ENCODE peak calls at places on chromosomes 6 and 20, in five cellular contexts. One of them, this sample, is unnamed.

GRCh38 chr6:18053071-18053475 is 65.6 kb upstream of the KIF13A start:
- DNase-seq in K562: no peak
- DNase-seq in SK-N-SH: no peak
- DNase-seq in H1: no peak
- DNase-seq in HepG2: no peak
- DNase-seq in this sample: no peak

GRCh38 chr6:125346143-125346925 is 44.6 kb upstream of the HDDC2 start:
- DNase-seq in K562: no peak
- DNase-seq in HepG2: no peak
- DNase-seq in H1: no peak
- DNase-seq in SK-N-SH: no peak
- DNase-seq in this sample: peak; percentile 11

GRCh38 chr20:17837179-17837578 is 131.4 kb downstream of the SNX5 start:
- DNase-seq in HepG2: no peak
- DNase-seq in SK-N-SH: no peak
- DNase-seq in H1: no peak
- DNase-seq in K562: no peak
- DNase-seq in this sample: no peak

GRCh38 chr20:4972506-4973251 is 28.6 kb downstream of the SLC23A2 start:
- DNase-seq in H1: no peak
- DNase-seq in K562: no peak
- DNase-seq in SK-N-SH: no peak
- DNase-seq in HepG2: no peak
- DNase-seq in this sample: no peak

GRCh38 chr20:63706027-63706695 is 1.6 kb downstream of the ARFRP1 start:
- DNase-seq in K562: peak; percentile 4
- DNase-seq in HepG2: no peak
- DNase-seq in H1: no peak
- DNase-seq in SK-N-SH: no peak
- DNase-seq in this sample: no peak

GRCh38 chr20:2603816-2604505 is 48.5 kb upstream of the NOP56 start:
- DNase-seq in HepG2: no peak
- DNase-seq in H1: no peak
- DNase-seq in SK-N-SH: peak; percentile 23
- DNase-seq in K562: no peak
- DNase-seq in this sample: no peak

GRCh38 chr20:41392871-41393704 is 26.5 kb upstream of the EMILIN3 start:
- DNase-seq in HepG2: no peak
- DNase-seq in H1: no peak
- DNase-seq in SK-N-SH: peak; percentile 54
- DNase-seq in K562: no peak
- DNase-seq in this sample: no peak

GRCh38 chr20:58069796-58070663 is 158.4 kb downstream of the ANKRD60 start:
- DNase-seq in SK-N-SH: no peak
- DNase-seq in HepG2: no peak
- DNase-seq in H1: no peak
- DNase-seq in K562: no peak
- DNase-seq in this sample: no peak

GRCh38 chr6:38279423-38279822 is 360.3 kb downstream of the BTBD9 start:
- DNase-seq in H1: no peak
- DNase-seq in SK-N-SH: peak; percentile 49
- DNase-seq in HepG2: no peak
- DNase-seq in K562: no peak
- DNase-seq in this sample: no peak

GRCh38 chr6:340991-341827 is 48.9 kb downstream of the DUSP22 start:
- DNase-seq in K562: peak; percentile 68
- DNase-seq in HepG2: no peak
- DNase-seq in H1: no peak
- DNase-seq in SK-N-SH: no peak
- DNase-seq in this sample: peak; percentile 83

GRCh38 chr6:156762547-156762946 is 14.6 kb upstream of the ARID1B start:
- DNase-seq in SK-N-SH: no peak
- DNase-seq in H1: no peak
- DNase-seq in HepG2: no peak
- DNase-seq in K562: no peak
- DNase-seq in this sample: no peak

GRCh38 chr6:146962332-146962731 is 241.9 kb upstream of the STXBP5 start:
- DNase-seq in K562: no peak
- DNase-seq in SK-N-SH: no peak
- DNase-seq in H1: no peak
- DNase-seq in HepG2: no peak
- DNase-seq in this sample: no peak

GRCh38 chr6:155177369-155177961 is 86.3 kb upstream of the CLDN20 start:
- DNase-seq in SK-N-SH: peak; percentile 45
- DNase-seq in K562: peak; percentile 49
- DNase-seq in H1: no peak
- DNase-seq in HepG2: peak; percentile 72
- DNase-seq in this sample: no peak

GRCh38 chr20:57411406-57412283 is 20.4 kb downstream of the RBM38 start:
- DNase-seq in H1: no peak
- DNase-seq in HepG2: no peak
- DNase-seq in SK-N-SH: no peak
- DNase-seq in K562: no peak
- DNase-seq in this sample: no peak

GRCh38 chr20:46131396-46131795 is 13.3 kb downstream of the CD40 start:
- DNase-seq in K562: no peak
- DNase-seq in H1: no peak
- DNase-seq in SK-N-SH: no peak
- DNase-seq in HepG2: no peak
- DNase-seq in this sample: no peak

GRCh38 chr20:12201289-12201991 is 283.7 kb downstream of the BTBD3 start:
- DNase-seq in H1: no peak
- DNase-seq in SK-N-SH: peak; percentile 1
- DNase-seq in HepG2: no peak
- DNase-seq in K562: no peak
- DNase-seq in this sample: no peak

GRCh38 chr6:53809691-53810090 is 14.9 kb downstream of the LRRC1 start:
- DNase-seq in SK-N-SH: no peak
- DNase-seq in K562: no peak
- DNase-seq in H1: no peak
- DNase-seq in HepG2: no peak
- DNase-seq in this sample: no peak

GRCh38 chr6:136123464-136123863 is 126.6 kb downstream of the MTFR2 start:
- DNase-seq in SK-N-SH: no peak
- DNase-seq in H1: no peak
- DNase-seq in HepG2: no peak
- DNase-seq in K562: no peak
- DNase-seq in this sample: no peak

GRCh38 chr20:57122481-57123138 is 143.8 kb downstream of the BMP7 start:
- DNase-seq in SK-N-SH: no peak
- DNase-seq in HepG2: no peak
- DNase-seq in K562: no peak
- DNase-seq in H1: no peak
- DNase-seq in this sample: no peak

GRCh38 chr20:17969276-17969883 is 562 bp downstream of the MGME1 start:
- DNase-seq in HepG2: peak; percentile 67
- DNase-seq in H1: no peak
- DNase-seq in SK-N-SH: peak; percentile 53
- DNase-seq in K562: no peak
- DNase-seq in this sample: no peak

GRCh38 chr6:103908898-103909297 is 950.8 kb downstream of the HACE1 start:
- DNase-seq in H1: no peak
- DNase-seq in SK-N-SH: no peak
- DNase-seq in HepG2: no peak
- DNase-seq in K562: no peak
- DNase-seq in this sample: no peak

GRCh38 chr6:99618649-99619408 is 12.2 kb downstream of the PRDM13 start:
- DNase-seq in HepG2: no peak
- DNase-seq in SK-N-SH: peak; percentile 70
- DNase-seq in K562: no peak
- DNase-seq in H1: no peak
- DNase-seq in this sample: no peak

GRCh38 chr20:4073852-4074741 is 58.7 kb upstream of the RNF24 start:
- DNase-seq in SK-N-SH: no peak
- DNase-seq in K562: no peak
- DNase-seq in H1: no peak
- DNase-seq in HepG2: no peak
- DNase-seq in this sample: no peak

DNA sequence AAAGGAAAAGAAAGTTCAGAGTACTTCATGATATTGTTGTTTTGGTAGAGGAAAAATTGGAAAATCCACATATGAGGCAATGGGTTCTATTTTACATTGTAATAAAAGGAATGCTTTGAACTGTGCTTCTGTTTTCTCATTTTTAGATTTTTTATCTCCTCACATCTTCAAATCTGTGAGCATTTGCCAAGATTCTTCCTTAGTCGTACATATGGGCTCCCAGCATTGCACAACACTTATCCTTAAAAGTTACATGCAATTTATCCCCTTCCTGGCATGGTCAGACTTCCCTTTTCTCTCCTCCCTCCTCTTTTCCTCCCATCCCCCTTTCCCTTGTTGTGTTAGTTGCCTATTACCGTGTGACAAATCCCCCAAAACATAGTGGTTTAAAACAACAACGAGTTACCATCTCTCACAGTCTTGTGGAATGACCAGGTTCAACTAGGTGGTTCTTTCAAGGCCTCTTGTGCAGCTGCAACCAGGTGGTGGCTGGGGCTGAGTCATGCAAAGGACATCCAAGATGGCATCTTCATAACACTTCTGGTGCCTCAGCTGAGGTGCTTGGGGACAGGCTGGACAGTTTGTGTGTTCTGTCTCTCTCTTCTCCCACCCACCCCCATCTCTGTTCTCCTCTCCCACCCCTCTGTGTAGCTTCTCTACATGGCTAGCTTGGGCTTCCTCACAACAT is 68.7 kb downstream of the TXNDC5 start:
- DNase-seq in SK-N-SH: no peak
- DNase-seq in HepG2: no peak
- DNase-seq in K562: no peak
- DNase-seq in H1: no peak
- DNase-seq in this sample: no peak
- TF ChIP-seq SIN3A in SK-N-SH: no peak
- TF ChIP-seq SIN3A in HepG2: no peak
- TF ChIP-seq SIN3A in K562: no peak
- TF ChIP-seq SIN3A in H1: no peak
- TF ChIP-seq SIN3A in this sample: no peak

GRCh38 chr20:37672143-37672542 is 21.7 kb upstream of the CTNNBL1 start:
- DNase-seq in SK-N-SH: no peak
- DNase-seq in H1: no peak
- DNase-seq in HepG2: no peak
- DNase-seq in K562: no peak
- DNase-seq in this sample: no peak

GRCh38 chr20:37670426-37670825 is 23.4 kb upstream of the CTNNBL1 start:
- DNase-seq in SK-N-SH: peak; percentile 74
- DNase-seq in K562: no peak
- DNase-seq in H1: no peak
- DNase-seq in HepG2: no peak
- DNase-seq in this sample: no peak

GRCh38 chr20:37669062-37669772 is 24.6 kb upstream of the CTNNBL1 start:
- DNase-seq in HepG2: no peak
- DNase-seq in H1: no peak
- DNase-seq in SK-N-SH: no peak
- DNase-seq in K562: no peak
- DNase-seq in this sample: no peak

GRCh38 chr20:37669773-37670236 is 24.0 kb upstream of the CTNNBL1 start:
- DNase-seq in K562: no peak
- DNase-seq in HepG2: no peak
- DNase-seq in SK-N-SH: no peak
- DNase-seq in H1: no peak
- DNase-seq in this sample: no peak

DNA sequence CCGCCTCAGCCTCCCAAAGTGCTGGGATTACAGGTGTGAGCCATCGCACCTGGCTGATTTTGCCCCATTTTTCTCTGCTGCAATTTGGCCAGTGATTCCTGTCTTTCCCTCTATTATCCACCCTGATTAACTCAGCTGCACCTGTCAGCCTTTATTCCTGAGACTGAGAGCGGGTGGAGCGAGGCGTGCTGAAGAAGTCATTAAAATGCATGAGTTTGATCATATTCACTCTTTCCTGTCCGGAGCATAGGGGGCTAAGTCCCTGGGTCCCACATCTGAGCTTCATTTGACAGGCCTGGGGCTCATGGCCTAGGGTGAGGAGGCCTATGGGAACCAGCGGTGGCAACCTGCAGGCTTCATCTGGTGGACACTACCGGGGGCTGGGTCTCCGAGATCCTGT is 25.7 kb upstream of the CTNNBL1 start:
- DNase-seq in SK-N-SH: no peak
- DNase-seq in HepG2: no peak
- DNase-seq in H1: no peak
- DNase-seq in K562: no peak
- DNase-seq in this sample: no peak
- TF ChIP-seq EP300 in SK-N-SH: no peak
- TF ChIP-seq EP300 in HepG2: no peak
- TF ChIP-seq EP300 in H1: no peak
- TF ChIP-seq EP300 in K562: no peak
- TF ChIP-seq EP300 in this sample: no peak

DNA sequence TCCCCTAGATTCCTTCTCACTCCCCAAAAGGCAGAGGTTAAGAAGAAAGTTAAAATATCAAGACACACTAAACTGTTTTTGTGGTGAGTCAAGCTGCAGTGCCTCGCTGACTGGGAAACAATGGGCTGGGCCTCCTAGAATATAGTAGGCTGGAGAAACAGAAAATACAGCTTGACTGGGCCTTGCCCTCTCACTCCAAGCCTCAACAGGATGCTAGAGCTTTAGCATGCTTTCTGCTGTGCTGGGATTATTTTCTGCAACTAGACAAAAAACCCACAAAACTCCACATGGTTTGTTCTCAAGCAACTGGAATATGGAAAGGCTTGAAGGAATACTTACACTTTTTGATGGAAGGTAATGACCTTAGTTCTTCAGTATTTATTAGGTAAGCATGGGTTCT is 27.9 kb downstream of the FOXO3 start:
- DNase-seq in H1: no peak
- DNase-seq in SK-N-SH: no peak
- DNase-seq in HepG2: no peak
- DNase-seq in K562: no peak
- DNase-seq in this sample: no peak
- H3K4me3 ChIP-seq in H1: no peak overlapping the region
- H3K4me3 ChIP-seq in SK-N-SH: no peak overlapping the region
- H3K4me3 ChIP-seq in HepG2: no peak overlapping the region
- H3K4me3 ChIP-seq in K562: no peak overlapping the region
- H3K4me3 ChIP-seq in this sample: no peak overlapping the region

DNA sequence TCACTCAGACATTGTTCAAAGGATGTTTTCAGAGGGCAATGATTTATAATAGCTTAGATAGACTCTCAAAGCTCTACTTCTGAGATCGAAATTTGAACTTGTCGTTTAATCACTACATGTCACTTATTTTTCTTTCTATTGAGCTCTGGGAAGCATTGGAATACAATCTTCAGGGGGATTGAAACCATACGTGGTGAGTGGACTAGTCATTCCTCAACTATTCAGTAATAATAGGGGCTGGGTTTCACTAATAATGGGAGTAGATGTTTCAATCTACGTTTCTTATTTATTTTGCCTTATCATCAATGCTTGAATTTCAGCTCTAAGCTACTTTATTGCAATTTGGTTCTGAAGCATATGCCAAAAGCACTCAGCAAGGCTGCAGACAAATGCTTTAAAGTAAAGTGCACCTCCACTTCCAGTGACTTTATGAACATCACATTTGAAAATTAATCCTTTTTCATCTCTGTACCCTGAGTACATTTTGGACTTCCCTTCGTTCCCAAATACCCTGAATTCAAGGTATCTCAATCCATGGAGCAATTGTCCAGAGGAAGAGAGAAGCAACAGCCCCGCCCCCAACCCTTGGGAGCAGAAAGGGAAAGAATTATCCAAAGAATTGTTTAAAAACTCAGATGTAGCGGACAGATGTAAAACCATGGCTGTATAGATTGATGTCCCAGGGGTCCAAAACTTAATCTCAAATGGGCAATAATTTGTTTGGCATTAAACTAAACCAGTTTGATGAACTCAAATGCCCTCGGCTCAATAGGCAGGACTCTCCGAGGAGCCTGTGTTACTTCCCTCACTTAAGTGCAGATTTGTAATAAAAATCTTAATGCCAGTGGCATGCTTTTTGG is 68.1 kb downstream of the HFE start:
- DNase-seq in SK-N-SH: peak; percentile 51
- DNase-seq in H1: no peak
- DNase-seq in K562: no peak
- DNase-seq in HepG2: peak; percentile 43
- DNase-seq in this sample: no peak
- TF ChIP-seq SIN3A in SK-N-SH: no peak
- TF ChIP-seq SIN3A in H1: no peak
- TF ChIP-seq SIN3A in K562: no peak
- TF ChIP-seq SIN3A in HepG2: no peak
- TF ChIP-seq SIN3A in this sample: no peak

This sample was measured in GM12878.